ENCODE peak calls at places on chromosomes 7 and 10, in six cellular contexts. N is adipocyte; U is A549; F is effector memory CD4-positive, alpha-beta T cell; B is fibroblast of lung; K is GM23248. Y is an unnamed sample. For H3K4me1 and H3K9me3, the result is how much of the 10 kb centered on the place peaks cover.

GRCh38 chr10:87500646-87501048 is 4.0 kb upstream of the MINPP1 start:
- DNase-seq in N (peak), U (peak), F (no peak), B (peak), K (no peak), Y (no peak)

GRCh38 chr10:22251751-22252285 is 34.0 kb upstream of the EBLN1 start:
- DNase-seq in N (peak), U (peak), F (peak), B (peak), K (peak), Y (peak)

GRCh38 chr7:68955656-68956055 is 642.6 kb upstream of the AUTS2 start:
- DNase-seq in N (no peak), U (no peak), F (no peak), B (no peak), K (no peak), Y (no peak)

GRCh38 chr7:79709574-79710409 is 256.3 kb upstream of the MAGI2 start:
- DNase-seq in N (peak), U (peak), F (no peak), B (peak), K (peak), Y (no peak)

GRCh38 chr7:23895666-23896096 is 185.7 kb downstream of the STK31 start:
- DNase-seq in N (no peak), U (peak), F (no peak), B (no peak), K (no peak), Y (no peak)

GRCh38 chr10:49613160-49613881 is 516 bp upstream of the CHAT start:
- DNase-seq in N (no peak), U (no peak), F (no peak), B (no peak), K (no peak), Y (no peak)

GRCh38 chr10:78171633-78172032 is 138.0 kb downstream of the RPS24 start:
- DNase-seq in N (no peak), U (no peak), F (no peak), B (no peak), K (no peak), Y (no peak)

GRCh38 chr7:1397491-1398327 is 61.6 kb downstream of the MICALL2 start:
- DNase-seq in N (peak), U (no peak), F (no peak), B (peak), K (peak), Y (no peak)

GRCh38 chr7:141999219-141999618 is 3.5 kb downstream of the MGAM start:
- DNase-seq in N (no peak), U (no peak), F (no peak), B (no peak), K (no peak), Y (no peak)

GRCh38 chr7:97145068-97145467 is 27.6 kb downstream of the SDHAF3 start:
- DNase-seq in N (peak), U (peak), F (no peak), B (peak), K (peak), Y (no peak)

GRCh38 chr10:5476918-5477525 is 22.3 kb downstream of the CALML5 start:
- DNase-seq in N (peak), U (no peak), F (no peak), B (no peak), K (peak), Y (no peak)

GRCh38 chr7:102036958-102037357 is 219.5 kb downstream of the CUX1 start:
- DNase-seq in N (no peak), U (no peak), F (no peak), B (no peak), K (no peak), Y (no peak)

GRCh38 chr10:14945097-14945496 is 8.8 kb downstream of the DCLRE1C start:
- DNase-seq in N (no peak), U (no peak), F (no peak), B (peak), K (peak), Y (no peak)

GRCh38 chr10:44880090-44880715 is 30.9 kb upstream of the TMEM72 start:
- DNase-seq in N (no peak), U (no peak), F (no peak), B (no peak), K (no peak), Y (no peak)

DNA sequence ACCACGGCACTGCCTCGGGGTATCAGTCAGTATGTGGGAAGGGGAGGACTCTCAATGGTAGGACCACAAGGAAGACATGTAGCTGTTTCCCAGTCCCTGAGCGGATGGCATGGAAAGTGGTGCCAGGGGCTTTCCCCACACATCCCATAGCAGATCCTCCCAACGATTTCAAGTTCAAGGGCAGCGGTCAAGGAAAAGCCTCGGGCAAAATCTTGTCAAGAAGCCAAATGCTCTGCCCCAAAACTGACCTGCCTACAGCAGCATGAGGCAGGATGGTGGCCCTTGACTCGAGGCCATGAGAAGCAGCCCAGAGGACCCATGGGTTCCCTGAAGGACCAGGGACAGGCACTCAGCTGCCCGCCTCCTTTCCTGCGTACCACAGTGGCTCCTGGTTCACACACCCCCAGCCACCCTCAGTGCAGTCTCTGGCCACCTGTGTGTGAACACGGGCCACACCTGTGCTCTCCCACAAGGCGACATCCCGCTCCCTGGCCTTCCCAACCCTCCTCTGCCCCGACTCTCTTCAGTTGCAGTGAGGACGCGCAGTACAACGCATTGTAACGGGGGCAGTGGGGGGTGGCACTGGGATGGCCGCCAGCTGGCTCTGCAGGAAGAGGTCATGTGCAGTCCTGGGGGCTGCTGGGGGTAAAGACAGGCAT is 43.6 kb downstream of the CTBP2 start:
- DNase-seq in N (no peak), U (no peak), F (no peak), B (no peak), K (no peak), Y (no peak)
- H3K4me1 ChIP-seq in N (under half), U (half or more), F (under half), B (under half), K (under half), Y (under half)

DNA sequence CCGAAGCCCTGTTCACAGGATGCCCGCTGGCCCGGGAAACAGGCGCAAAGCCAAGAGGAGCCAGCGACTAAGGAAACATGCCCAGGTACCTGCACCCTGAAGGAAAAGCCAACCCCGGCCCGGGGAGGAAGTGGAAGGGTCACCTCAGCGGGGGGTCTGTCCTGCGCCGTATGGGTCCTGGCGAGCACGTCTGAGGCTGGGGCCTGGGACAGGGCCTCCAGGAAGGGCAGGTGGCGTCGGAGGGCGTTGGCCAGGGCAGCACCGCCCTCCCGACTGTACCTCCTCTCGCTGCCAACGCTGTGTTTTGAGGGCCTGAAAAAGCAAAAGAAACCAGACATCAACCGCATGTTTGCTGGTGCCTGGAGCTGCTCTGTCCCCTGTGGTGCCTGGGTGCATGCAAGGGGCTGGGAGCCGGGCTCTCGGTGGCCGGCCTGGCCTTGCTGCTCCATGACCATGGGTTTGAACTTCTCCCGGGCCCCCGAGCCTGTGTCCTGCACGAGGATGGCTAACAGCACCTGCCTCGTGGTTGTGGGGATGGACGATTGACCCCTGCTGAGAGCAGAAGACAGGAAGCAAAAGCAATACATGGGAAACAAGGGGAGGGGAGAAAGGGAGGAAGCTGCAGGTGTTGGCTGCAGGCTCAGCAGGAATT is 395.3 kb downstream of the PTPRN2 start:
- DNase-seq in N (no peak), U (no peak), F (no peak), B (no peak), K (no peak), Y (no peak)
- H3K9me3 ChIP-seq in N (under half), U (under half), F (under half), B (under half), K (under half), Y (under half)

DNA sequence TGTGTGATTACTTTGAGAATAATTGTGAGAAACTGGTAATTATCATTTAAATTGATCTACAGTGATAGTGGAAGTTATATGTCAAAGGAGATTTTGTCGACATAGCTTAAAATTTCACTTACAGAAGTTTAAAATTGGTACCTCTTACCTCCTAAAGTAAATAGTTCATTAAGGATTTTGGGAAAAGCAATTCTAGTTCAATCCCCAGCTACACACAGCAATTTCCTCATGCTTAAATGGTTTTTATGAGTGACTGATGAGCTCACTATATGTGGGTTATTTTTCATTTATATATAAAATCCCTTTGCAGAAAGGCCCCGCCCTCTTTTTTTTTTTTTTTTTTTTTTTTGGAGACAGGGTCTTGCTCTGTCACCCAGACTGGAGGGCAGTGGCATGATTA is 12.7 kb downstream of the KMT2E start:
- DNase-seq in N (no peak), U (no peak), F (no peak), B (no peak), K (no peak), Y (no peak)
- H3K4me1 ChIP-seq in N (under half), U (under half), F (under half), B (under half), K (under half), Y (half or more)

GRCh38 chr7:154880512-154880911 is 122.4 kb downstream of the PAXIP1 start:
- DNase-seq in N (no peak), U (no peak), F (no peak), B (no peak), K (no peak), Y (no peak)

GRCh38 chr7:154881526-154881925 is 121.4 kb downstream of the PAXIP1 start:
- DNase-seq in N (no peak), U (no peak), F (no peak), B (no peak), K (no peak), Y (no peak)

GRCh38 chr7:154881046-154881445 is 121.9 kb downstream of the PAXIP1 start:
- DNase-seq in N (no peak), U (no peak), F (no peak), B (no peak), K (no peak), Y (no peak)

GRCh38 chr7:154882931-154883474 is 119.9 kb downstream of the PAXIP1 start:
- DNase-seq in N (no peak), U (no peak), F (no peak), B (no peak), K (no peak), Y (no peak)

DNA sequence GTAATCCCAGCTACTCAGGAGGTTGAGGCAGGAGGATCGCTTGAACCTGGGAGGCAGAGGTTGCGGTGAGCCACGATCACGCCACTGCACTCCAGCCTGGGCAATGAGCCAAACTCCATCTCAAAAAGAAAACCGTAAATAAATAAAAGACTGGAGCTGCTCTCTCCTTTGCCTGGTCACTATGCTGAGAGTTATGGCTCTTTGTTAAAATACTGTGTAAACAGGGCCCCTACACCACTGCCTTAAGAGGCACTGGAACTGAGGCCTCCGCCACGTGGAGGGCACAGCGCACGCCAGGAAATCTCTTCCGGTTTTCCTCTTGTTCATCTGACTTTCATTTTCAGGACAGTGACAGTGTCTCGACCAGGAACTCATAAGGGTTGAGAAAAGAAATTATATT is 123.3 kb downstream of the PAXIP1 start:
- DNase-seq in N (no peak), U (no peak), F (no peak), B (no peak), K (no peak), Y (no peak)
- H3K9me3 ChIP-seq in N (under half), U (under half), F (under half), B (under half), K (under half), Y (under half)

GRCh38 chr7:130874071-130874915 is 140.3 kb upstream of the KLF14 start:
- DNase-seq in N (no peak), U (no peak), F (no peak), B (no peak), K (no peak), Y (no peak)
- H3K4me1 ChIP-seq in N (under half), U (half or more), F (under half), B (under half), K (half or more), Y (under half)

DNA sequence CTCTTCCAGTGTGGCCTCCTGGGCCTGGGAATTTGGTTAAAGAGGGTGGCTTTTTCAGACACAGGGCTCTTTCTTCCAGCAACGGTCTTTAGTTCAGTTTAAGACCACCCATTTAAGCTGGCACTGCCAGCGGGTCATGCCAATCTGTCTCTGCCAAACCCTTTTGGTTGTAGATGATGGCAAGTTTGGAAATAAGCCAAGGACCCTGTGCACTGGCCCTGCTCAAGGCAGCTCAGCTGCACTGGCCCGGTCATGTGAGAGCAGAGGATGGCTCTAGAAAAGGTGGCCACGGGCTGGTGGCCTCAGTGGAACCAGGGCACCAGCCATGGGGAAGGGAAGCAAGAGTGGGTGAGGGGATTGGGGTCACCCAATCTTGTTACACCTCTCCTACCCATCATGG is 294.1 kb downstream of the GLRX3 start:
- DNase-seq in N (no peak), U (no peak), F (no peak), B (no peak), K (no peak), Y (no peak)
- H3K9me3 ChIP-seq in N (under half), U (under half), F (under half), B (under half), K (under half), Y (under half)

GRCh38 chr10:132397036-132397541 is at the start of gene PWWP2B:
- DNase-seq in N (peak), U (no peak), F (peak), B (peak), K (peak), Y (peak)
- H3K4me1 ChIP-seq in N (under half), U (under half), F (under half), B (under half), K (under half), Y (under half)

GRCh38 chr7:56491636-56492425 is 375.6 kb upstream of the NUPR2 start:
- DNase-seq in N (no peak), U (no peak), F (no peak), B (no peak), K (no peak), Y (no peak)
- H3K9me3 ChIP-seq in N (under half), U (under half), F (under half), B (under half), K (under half), Y (under half)

DNA sequence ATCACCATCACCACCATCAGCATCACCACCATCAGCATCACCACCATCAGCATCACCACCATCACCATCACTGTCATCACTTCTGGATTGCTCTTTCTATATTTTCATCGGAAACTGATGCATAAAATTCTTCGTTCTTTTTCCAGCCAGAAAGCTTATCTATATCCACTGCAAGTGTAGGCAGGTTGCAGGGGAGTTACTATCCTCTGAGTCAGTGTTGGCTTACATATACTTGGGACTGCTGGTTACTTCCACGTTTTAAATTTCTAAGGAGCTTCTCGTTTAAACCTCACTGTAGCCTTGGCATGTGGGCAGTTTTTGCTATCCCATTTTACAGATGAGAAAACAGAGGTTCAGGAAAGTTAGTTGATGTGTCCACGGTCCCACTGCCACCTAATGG is 66.1 kb downstream of the FOXL3 start:
- DNase-seq in N (no peak), U (no peak), F (no peak), B (no peak), K (no peak), Y (no peak)
- H3K4me1 ChIP-seq in N (under half), U (under half), F (under half), B (under half), K (under half), Y (under half)

Y was measured in CD8-positive, alpha-beta T cell.